ENCODE peak calls at places on chromosomes 1 and 21, in six cellular contexts. U is AG04450, M is GM13977, Y is sigmoid colon, G is left ventricle myocardium inferior, H is WTC11. E is an unnamed sample.
A peak's percentile ranks its signal among the peaks of the same experiment; 100 is the strongest.

GRCh38 chr1:109975718-109976117 is 8.8 kb upstream of the AHCYL1 start:
- DNase-seq in U (no peak), M (no peak), Y (no peak), G (no peak), H (no peak), E (no peak)

GRCh38 chr1:221783936-221784335 is 42.0 kb upstream of the DUSP10 start:
- DNase-seq in U (no peak), M (no peak), Y (no peak), G (no peak), H (no peak), E (no peak)

GRCh38 chr1:118122234-118123004 is 62.6 kb downstream of the SPAG17 start:
- DNase-seq in U (no peak), M (no peak), Y (no peak), G (no peak), H (no peak), E (no peak)

GRCh38 chr1:203057831-203058673 is 27.8 kb downstream of the MYOG start:
- DNase-seq in U (no peak), M (no peak), Y (no peak), G (no peak), H (no peak), E (no peak)

GRCh38 chr1:22536506-22536905 is 26.8 kb upstream of the EPHA8 start:
- DNase-seq in U (no peak), M (no peak), Y (no peak), G (no peak), H (no peak), E (no peak)

GRCh38 chr1:42142894-42143675 is 10.1 kb upstream of the GUCA2B start:
- DNase-seq in U (no peak), M (peak; percentile 18), Y (no peak), G (no peak), H (no peak), E (no peak)

GRCh38 chr1:70427976-70428375 is 16.9 kb downstream of the CTH start:
- DNase-seq in U (no peak), M (no peak), Y (no peak), G (no peak), H (no peak), E (no peak)

GRCh38 chr1:26784023-26784871 is 3.5 kb upstream of the PIGV start:
- DNase-seq in U (peak; percentile 61), M (no peak), Y (peak; percentile 79), G (peak; percentile 53), H (peak; percentile 35), E (no peak)

GRCh38 chr1:49436865-49437264 is 586.9 kb downstream of the AGBL4 start:
- DNase-seq in U (no peak), M (no peak), Y (no peak), G (no peak), H (no peak), E (no peak)

GRCh38 chr1:218433744-218434143 is 88.6 kb downstream of the TGFB2 start:
- DNase-seq in U (no peak), M (no peak), Y (no peak), G (no peak), H (no peak), E (no peak)

GRCh38 chr1:97902067-97902466 is 18.8 kb downstream of the DPYD start:
- DNase-seq in U (no peak), M (no peak), Y (no peak), G (no peak), H (no peak), E (no peak)

GRCh38 chr1:42926235-42926869 is 32.3 kb downstream of the SLC2A1 start:
- DNase-seq in U (no peak), M (no peak), Y (no peak), G (no peak), H (no peak), E (no peak)

GRCh38 chr1:1573843-1574720 is 581 bp downstream of the SSU72 start:
- DNase-seq in U (no peak), M (peak; percentile 90), Y (peak; percentile 75), G (peak; percentile 63), H (peak; percentile 67), E (peak; percentile 88)

GRCh38 chr1:208201241-208201640 is 42.9 kb downstream of the PLXNA2 start:
- DNase-seq in U (peak; percentile 51), M (no peak), Y (no peak), G (no peak), H (no peak), E (no peak)

GRCh38 chr1:180886338-180886737 is 26.4 kb upstream of the KIAA1614 start:
- DNase-seq in U (no peak), M (no peak), Y (no peak), G (no peak), H (no peak), E (no peak)

GRCh38 chr21:42770717-42771502 is 108.4 kb downstream of the WDR4 start:
- DNase-seq in U (no peak), M (no peak), Y (no peak), G (no peak), H (no peak), E (peak; percentile 59)

GRCh38 chr21:27363719-27364479 is 397.0 kb upstream of the ADAMTS5 start:
- DNase-seq in U (no peak), M (no peak), Y (no peak), G (no peak), H (no peak), E (no peak)

GRCh38 chr1:168405931-168406330 is 125.3 kb downstream of the TBX19 start:
- DNase-seq in U (no peak), M (no peak), Y (no peak), G (no peak), H (no peak), E (no peak)

GRCh38 chr1:200378096-200378495 is 31.7 kb downstream of the ZNF281 start:
- DNase-seq in U (no peak), M (no peak), Y (no peak), G (no peak), H (no peak), E (no peak)

GRCh38 chr1:38898653-38899230 is 17.4 kb upstream of the GJA9 start:
- DNase-seq in U (no peak), M (no peak), Y (no peak), G (no peak), H (no peak), E (no peak)

GRCh38 chr1:209398330-209398991 is 185.1 kb upstream of the CAMK1G start:
- DNase-seq in U (peak; percentile 55), M (no peak), Y (peak; percentile 71), G (no peak), H (peak; percentile 20), E (peak; percentile 75)

GRCh38 chr1:25004355-25004754 is 74.3 kb upstream of the RUNX3 start:
- DNase-seq in U (no peak), M (no peak), Y (no peak), G (no peak), H (no peak), E (no peak)

GRCh38 chr1:8323706-8324105 is 5.8 kb downstream of the SLC45A1 start:
- DNase-seq in U (no peak), M (no peak), Y (no peak), G (peak; percentile 68), H (no peak), E (no peak)

GRCh38 chr1:169103443-169103842 is 3.0 kb upstream of the ATP1B1 start:
- DNase-seq in U (no peak), M (no peak), Y (no peak), G (no peak), H (no peak), E (peak; percentile 91)

GRCh38 chr1:209988706-209989105 is 50.7 kb downstream of the SYT14 start:
- DNase-seq in U (no peak), M (no peak), Y (no peak), G (no peak), H (no peak), E (no peak)

GRCh38 chr1:21491483-21492170 is 17.6 kb upstream of the ALPL start:
- DNase-seq in U (no peak), M (no peak), Y (no peak), G (no peak), H (no peak), E (no peak)

GRCh38 chr21:16408280-16408669 is 678.5 kb downstream of the USP25 start:
- DNase-seq in U (no peak), M (no peak), Y (no peak), G (no peak), H (no peak), E (no peak)

GRCh38 chr1:42479621-42480020 is 16.5 kb downstream of the CCDC30 start:
- DNase-seq in U (no peak), M (no peak), Y (no peak), G (no peak), H (no peak), E (no peak)

GRCh38 chr1:238954865-238955264 is 431.5 kb upstream of the CHRM3 start:
- DNase-seq in U (no peak), M (no peak), Y (no peak), G (no peak), H (no peak), E (no peak)

GRCh38 chr1:103948526-103948925 is 198.8 kb downstream of the AMY1C start:
- DNase-seq in U (no peak), M (no peak), Y (no peak), G (no peak), H (no peak), E (no peak)
- TF ChIP-seq CTCF in U (peak; percentile 7), M (peak; percentile 30), Y (no peak), G (no peak), H (no peak), E (no peak)

GRCh38 chr1:171741872-171742576 is at the start of gene VAMP4:
- DNase-seq in U (no peak), M (peak; percentile 86), Y (peak; percentile 94), G (peak; percentile 91), H (peak; percentile 92), E (peak; percentile 95)

GRCh38 chr1:171740356-171740863 is 1.5 kb downstream of the VAMP4 start:
- DNase-seq in U (no peak), M (no peak), Y (no peak), G (no peak), H (no peak), E (no peak)

GRCh38 chr1:171739646-171740045 is 2.2 kb downstream of the VAMP4 start:
- DNase-seq in U (no peak), M (no peak), Y (no peak), G (no peak), H (no peak), E (no peak)

GRCh38 chr1:171742577-171742922 is 685 bp upstream of the VAMP4 start:
- DNase-seq in U (no peak), M (no peak), Y (peak; percentile 72), G (peak; percentile 20), H (peak; percentile 29), E (no peak)

GRCh38 chr1:171740987-171741871 is 636 bp downstream of the VAMP4 start:
- DNase-seq in U (no peak), M (peak; percentile 67), Y (peak; percentile 71), G (peak; percentile 25), H (no peak), E (no peak)
- TF ChIP-seq CTCF in U (peak; percentile 2), M (no peak), Y (peak; percentile 27), G (no peak), H (no peak), E (no peak)

GRCh38 chr1:55478742-55479141 is 263.6 kb upstream of the USP24 start:
- DNase-seq in U (no peak), M (peak; percentile 11), Y (no peak), G (no peak), H (no peak), E (no peak)
- TF ChIP-seq CTCF in U (peak; percentile 20), M (peak; percentile 26), Y (no peak), G (peak; percentile 28), H (no peak), E (no peak)

DNA sequence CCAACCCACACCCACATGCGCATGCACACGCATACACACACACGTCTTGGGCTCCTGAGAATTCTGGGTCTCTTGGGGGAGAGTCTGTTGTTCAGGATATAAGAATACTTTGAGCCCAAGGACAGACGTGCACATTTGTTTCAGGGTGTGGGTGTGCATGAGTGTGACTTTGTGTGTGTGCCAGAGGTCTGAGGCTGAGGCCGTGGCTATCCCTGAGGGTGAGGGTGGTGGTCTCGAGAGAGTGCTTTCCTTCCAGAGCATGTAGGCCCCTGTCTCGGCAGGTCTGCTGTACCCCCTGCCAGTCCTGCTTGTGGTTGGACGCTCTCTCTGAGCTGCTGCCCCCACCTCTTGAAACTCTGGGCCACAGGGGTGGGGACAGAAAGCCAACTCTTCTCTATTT is 232.2 kb downstream of the PTPRU start:
- DNase-seq in U (no peak), M (no peak), Y (peak; percentile 34), G (no peak), H (no peak), E (no peak)
- TF ChIP-seq CTCF in U (no peak), M (no peak), Y (no peak), G (no peak), H (no peak), E (no peak)